ENCODE peak calls at places on chromosomes 2 and 18, in nine cellular contexts. One of them, this sample, is unnamed.

GRCh38 chr2:109604597-109604996 is 9.2 kb downstream of the SEPTIN10 start:
- DNase-seq in left lobe of liver: no peak
- DNase-seq in CD8-positive, alpha-beta memory T cell: no peak
- DNase-seq in AG10803: peak; percentile 28
- DNase-seq in sigmoid colon: no peak
- DNase-seq in iPS DF 6.9: no peak
- DNase-seq in CD8-positive, alpha-beta T cell: no peak
- DNase-seq in psoas muscle: no peak
- DNase-seq in ELF-1: no peak
- DNase-seq in this sample: no peak

GRCh38 chr2:46984642-46985476 is 69.3 kb upstream of the MCFD2 start:
- DNase-seq in AG10803: peak; percentile 97
- DNase-seq in left lobe of liver: no peak
- DNase-seq in psoas muscle: peak; percentile 81
- DNase-seq in iPS DF 6.9: no peak
- DNase-seq in CD8-positive, alpha-beta memory T cell: no peak
- DNase-seq in ELF-1: peak; percentile 52
- DNase-seq in CD8-positive, alpha-beta T cell: no peak
- DNase-seq in sigmoid colon: peak; percentile 91
- DNase-seq in this sample: peak; percentile 80

GRCh38 chr2:239889641-239890055 is 135.5 kb downstream of the NDUFA10 start:
- DNase-seq in ELF-1: no peak
- DNase-seq in sigmoid colon: no peak
- DNase-seq in iPS DF 6.9: no peak
- DNase-seq in psoas muscle: no peak
- DNase-seq in CD8-positive, alpha-beta T cell: no peak
- DNase-seq in AG10803: no peak
- DNase-seq in CD8-positive, alpha-beta memory T cell: no peak
- DNase-seq in left lobe of liver: peak; percentile 41
- DNase-seq in this sample: no peak

GRCh38 chr18:79200546-79201268 is 131.5 kb downstream of the ATP9B start:
- DNase-seq in sigmoid colon: peak; percentile 82
- DNase-seq in psoas muscle: no peak
- DNase-seq in left lobe of liver: no peak
- DNase-seq in CD8-positive, alpha-beta T cell: no peak
- DNase-seq in ELF-1: peak; percentile 11
- DNase-seq in iPS DF 6.9: no peak
- DNase-seq in AG10803: peak; percentile 13
- DNase-seq in CD8-positive, alpha-beta memory T cell: no peak
- DNase-seq in this sample: peak; percentile 75

GRCh38 chr2:104965900-104966299 is 72.0 kb upstream of the MRPS9 start:
- DNase-seq in CD8-positive, alpha-beta T cell: no peak
- DNase-seq in AG10803: no peak
- DNase-seq in ELF-1: peak; percentile 11
- DNase-seq in iPS DF 6.9: no peak
- DNase-seq in left lobe of liver: no peak
- DNase-seq in psoas muscle: no peak
- DNase-seq in CD8-positive, alpha-beta memory T cell: no peak
- DNase-seq in sigmoid colon: no peak
- DNase-seq in this sample: no peak

GRCh38 chr2:67776276-67776675 is 286.5 kb downstream of the C1D start:
- DNase-seq in ELF-1: no peak
- DNase-seq in CD8-positive, alpha-beta T cell: no peak
- DNase-seq in psoas muscle: no peak
- DNase-seq in left lobe of liver: no peak
- DNase-seq in CD8-positive, alpha-beta memory T cell: no peak
- DNase-seq in iPS DF 6.9: no peak
- DNase-seq in sigmoid colon: no peak
- DNase-seq in AG10803: no peak
- DNase-seq in this sample: no peak

GRCh38 chr18:74123200-74123599 is 24.4 kb downstream of the FBXO15 start:
- DNase-seq in CD8-positive, alpha-beta memory T cell: no peak
- DNase-seq in AG10803: no peak
- DNase-seq in sigmoid colon: no peak
- DNase-seq in iPS DF 6.9: no peak
- DNase-seq in psoas muscle: no peak
- DNase-seq in left lobe of liver: no peak
- DNase-seq in ELF-1: no peak
- DNase-seq in CD8-positive, alpha-beta T cell: no peak
- DNase-seq in this sample: no peak

GRCh38 chr18:57469884-57470283 is 34.7 kb downstream of the ONECUT2 start:
- DNase-seq in ELF-1: no peak
- DNase-seq in CD8-positive, alpha-beta memory T cell: no peak
- DNase-seq in CD8-positive, alpha-beta T cell: no peak
- DNase-seq in left lobe of liver: no peak
- DNase-seq in psoas muscle: no peak
- DNase-seq in sigmoid colon: no peak
- DNase-seq in iPS DF 6.9: no peak
- DNase-seq in AG10803: no peak
- DNase-seq in this sample: no peak

GRCh38 chr2:215338883-215339679 is 27.2 kb downstream of the ATIC start:
- DNase-seq in psoas muscle: no peak
- DNase-seq in CD8-positive, alpha-beta T cell: no peak
- DNase-seq in AG10803: no peak
- DNase-seq in iPS DF 6.9: no peak
- DNase-seq in left lobe of liver: no peak
- DNase-seq in ELF-1: no peak
- DNase-seq in CD8-positive, alpha-beta memory T cell: no peak
- DNase-seq in sigmoid colon: no peak
- DNase-seq in this sample: no peak

GRCh38 chr2:74019516-74019915 is 34.8 kb downstream of the TET3 start:
- DNase-seq in left lobe of liver: peak; percentile 19
- DNase-seq in AG10803: no peak
- DNase-seq in sigmoid colon: no peak
- DNase-seq in iPS DF 6.9: no peak
- DNase-seq in CD8-positive, alpha-beta memory T cell: no peak
- DNase-seq in psoas muscle: no peak
- DNase-seq in CD8-positive, alpha-beta T cell: no peak
- DNase-seq in ELF-1: no peak
- DNase-seq in this sample: no peak

GRCh38 chr2:193187816-193188215 is 993.1 kb upstream of the TMEFF2 start:
- DNase-seq in sigmoid colon: no peak
- DNase-seq in psoas muscle: no peak
- DNase-seq in AG10803: no peak
- DNase-seq in CD8-positive, alpha-beta T cell: no peak
- DNase-seq in ELF-1: no peak
- DNase-seq in CD8-positive, alpha-beta memory T cell: no peak
- DNase-seq in iPS DF 6.9: no peak
- DNase-seq in left lobe of liver: no peak
- DNase-seq in this sample: no peak

GRCh38 chr2:224816816-224817215 is 100.7 kb upstream of the CCDC195 start:
- DNase-seq in psoas muscle: no peak
- DNase-seq in CD8-positive, alpha-beta memory T cell: no peak
- DNase-seq in AG10803: peak; percentile 78
- DNase-seq in CD8-positive, alpha-beta T cell: no peak
- DNase-seq in iPS DF 6.9: no peak
- DNase-seq in left lobe of liver: no peak
- DNase-seq in sigmoid colon: no peak
- DNase-seq in ELF-1: no peak
- DNase-seq in this sample: no peak

GRCh38 chr2:135965756-135966155 is 19.7 kb downstream of the DARS1 start:
- DNase-seq in CD8-positive, alpha-beta T cell: no peak
- DNase-seq in CD8-positive, alpha-beta memory T cell: no peak
- DNase-seq in left lobe of liver: no peak
- DNase-seq in iPS DF 6.9: no peak
- DNase-seq in ELF-1: no peak
- DNase-seq in AG10803: no peak
- DNase-seq in psoas muscle: no peak
- DNase-seq in sigmoid colon: no peak
- DNase-seq in this sample: no peak

GRCh38 chr18:27847412-27847811 is 329.5 kb downstream of the CDH2 start:
- DNase-seq in CD8-positive, alpha-beta memory T cell: no peak
- DNase-seq in psoas muscle: no peak
- DNase-seq in ELF-1: no peak
- DNase-seq in CD8-positive, alpha-beta T cell: no peak
- DNase-seq in left lobe of liver: no peak
- DNase-seq in AG10803: no peak
- DNase-seq in sigmoid colon: no peak
- DNase-seq in iPS DF 6.9: no peak
- DNase-seq in this sample: no peak

GRCh38 chr2:147989809-147990403 is 30.6 kb downstream of the ORC4 start:
- DNase-seq in left lobe of liver: no peak
- DNase-seq in CD8-positive, alpha-beta T cell: no peak
- DNase-seq in sigmoid colon: no peak
- DNase-seq in AG10803: peak; percentile 60
- DNase-seq in iPS DF 6.9: no peak
- DNase-seq in CD8-positive, alpha-beta memory T cell: peak; percentile 38
- DNase-seq in psoas muscle: no peak
- DNase-seq in ELF-1: no peak
- DNase-seq in this sample: no peak

GRCh38 chr2:50746526-50746925 is 285.4 kb downstream of the NRXN1 start:
- DNase-seq in AG10803: no peak
- DNase-seq in sigmoid colon: no peak
- DNase-seq in iPS DF 6.9: peak; percentile 33
- DNase-seq in psoas muscle: no peak
- DNase-seq in CD8-positive, alpha-beta T cell: no peak
- DNase-seq in ELF-1: peak; percentile 57
- DNase-seq in CD8-positive, alpha-beta memory T cell: no peak
- DNase-seq in left lobe of liver: peak; percentile 44
- DNase-seq in this sample: no peak

GRCh38 chr2:124489686-124490085 is 464.6 kb downstream of the CNTNAP5 start:
- DNase-seq in psoas muscle: no peak
- DNase-seq in sigmoid colon: no peak
- DNase-seq in ELF-1: no peak
- DNase-seq in iPS DF 6.9: no peak
- DNase-seq in CD8-positive, alpha-beta T cell: no peak
- DNase-seq in AG10803: no peak
- DNase-seq in CD8-positive, alpha-beta memory T cell: no peak
- DNase-seq in left lobe of liver: no peak
- DNase-seq in this sample: no peak

GRCh38 chr2:55153564-55154315 is 78.4 kb downstream of the CLHC1 start:
- DNase-seq in CD8-positive, alpha-beta T cell: no peak
- DNase-seq in psoas muscle: no peak
- DNase-seq in AG10803: no peak
- DNase-seq in left lobe of liver: no peak
- DNase-seq in iPS DF 6.9: no peak
- DNase-seq in CD8-positive, alpha-beta memory T cell: no peak
- DNase-seq in sigmoid colon: no peak
- DNase-seq in ELF-1: no peak
- DNase-seq in this sample: no peak

GRCh38 chr2:190436552-190436951 is 28.4 kb downstream of the MFSD6 start:
- DNase-seq in iPS DF 6.9: no peak
- DNase-seq in CD8-positive, alpha-beta memory T cell: peak; percentile 7
- DNase-seq in ELF-1: no peak
- DNase-seq in AG10803: no peak
- DNase-seq in psoas muscle: no peak
- DNase-seq in CD8-positive, alpha-beta T cell: no peak
- DNase-seq in sigmoid colon: no peak
- DNase-seq in left lobe of liver: no peak
- DNase-seq in this sample: no peak

GRCh38 chr2:99879481-99879880 is 262.9 kb downstream of the AFF3 start:
- DNase-seq in ELF-1: no peak
- DNase-seq in AG10803: no peak
- DNase-seq in sigmoid colon: no peak
- DNase-seq in left lobe of liver: no peak
- DNase-seq in psoas muscle: no peak
- DNase-seq in iPS DF 6.9: no peak
- DNase-seq in CD8-positive, alpha-beta T cell: no peak
- DNase-seq in CD8-positive, alpha-beta memory T cell: no peak
- DNase-seq in this sample: no peak

GRCh38 chr2:3729055-3729448 is 25.7 kb downstream of the DCDC2C start:
- DNase-seq in AG10803: no peak
- DNase-seq in iPS DF 6.9: no peak
- DNase-seq in sigmoid colon: no peak
- DNase-seq in CD8-positive, alpha-beta T cell: no peak
- DNase-seq in psoas muscle: no peak
- DNase-seq in left lobe of liver: no peak
- DNase-seq in CD8-positive, alpha-beta memory T cell: no peak
- DNase-seq in ELF-1: no peak
- DNase-seq in this sample: no peak

GRCh38 chr2:202932425-202933138 is 20.5 kb downstream of the CARF start:
- DNase-seq in psoas muscle: no peak
- DNase-seq in AG10803: peak; percentile 58
- DNase-seq in sigmoid colon: no peak
- DNase-seq in iPS DF 6.9: no peak
- DNase-seq in ELF-1: peak; percentile 86
- DNase-seq in CD8-positive, alpha-beta T cell: no peak
- DNase-seq in CD8-positive, alpha-beta memory T cell: no peak
- DNase-seq in left lobe of liver: no peak
- DNase-seq in this sample: no peak

GRCh38 chr2:80141007-80141726 is 163.4 kb downstream of the LRRTM1 start:
- DNase-seq in CD8-positive, alpha-beta T cell: no peak
- DNase-seq in iPS DF 6.9: no peak
- DNase-seq in left lobe of liver: no peak
- DNase-seq in CD8-positive, alpha-beta memory T cell: no peak
- DNase-seq in psoas muscle: no peak
- DNase-seq in AG10803: no peak
- DNase-seq in sigmoid colon: no peak
- DNase-seq in ELF-1: no peak
- DNase-seq in this sample: no peak

GRCh38 chr18:4931209-4931608 is 265.8 kb downstream of the AKAIN1 start:
- DNase-seq in psoas muscle: no peak
- DNase-seq in AG10803: no peak
- DNase-seq in CD8-positive, alpha-beta T cell: no peak
- DNase-seq in ELF-1: no peak
- DNase-seq in CD8-positive, alpha-beta memory T cell: no peak
- DNase-seq in iPS DF 6.9: no peak
- DNase-seq in sigmoid colon: no peak
- DNase-seq in left lobe of liver: no peak
- DNase-seq in this sample: no peak

GRCh38 chr2:29981402-29981801 is 60.0 kb upstream of the ALK start:
- DNase-seq in AG10803: no peak
- DNase-seq in left lobe of liver: no peak
- DNase-seq in CD8-positive, alpha-beta T cell: no peak
- DNase-seq in sigmoid colon: no peak
- DNase-seq in CD8-positive, alpha-beta memory T cell: no peak
- DNase-seq in iPS DF 6.9: no peak
- DNase-seq in psoas muscle: no peak
- DNase-seq in ELF-1: no peak
- DNase-seq in this sample: no peak

GRCh38 chr2:26561918-26562810 is 79.0 kb downstream of the CIB4 start:
- DNase-seq in psoas muscle: peak; percentile 80
- DNase-seq in CD8-positive, alpha-beta memory T cell: no peak
- DNase-seq in sigmoid colon: peak; percentile 70
- DNase-seq in ELF-1: peak; percentile 59
- DNase-seq in AG10803: peak; percentile 4
- DNase-seq in CD8-positive, alpha-beta T cell: no peak
- DNase-seq in iPS DF 6.9: no peak
- DNase-seq in left lobe of liver: peak; percentile 66
- DNase-seq in this sample: no peak